ENCODE peak calls at places on chromosomes 4 and X, in seven cellular contexts. S is cardiac muscle cell, J is mucosa of descending colon, X is iPS DF 6.9, E is MM.1S, L is uterus, D is adrenal gland. U is an unnamed sample. For H3K4me1, the result is how much of the 10 kb centered on the place peaks cover.

GRCh38 chr4:61211781-61212180 is 11.7 kb downstream of the ADGRL3 start:
- DNase-seq in E (no peak), X (no peak), L (no peak), D (no peak), J (no peak), S (no peak), U (no peak)

GRCh38 chrX:41085883-41086626 is 810 bp downstream of the USP9X start:
- DNase-seq in J (peak), S (peak), X (no peak), L (peak), E (peak), D (peak), U (peak)

GRCh38 chr4:167868163-167868562 is 224.2 kb upstream of the ANXA10 start:
- DNase-seq in L (no peak), S (no peak), D (no peak), E (no peak), J (no peak), X (no peak), U (no peak)

GRCh38 chrX:10387011-10387410 is 230.2 kb downstream of the CLCN4 start:
- DNase-seq in E (no peak), L (no peak), X (no peak), D (no peak), J (no peak), S (no peak), U (no peak)

GRCh38 chrX:24147165-24147564 is 2.4 kb upstream of the ZFX start:
- DNase-seq in D (no peak), X (no peak), E (no peak), S (no peak), L (no peak), J (no peak), U (no peak)

GRCh38 chr4:152605641-152606304 is 69.9 kb upstream of the FBXW7 start:
- DNase-seq in L (no peak), X (no peak), E (no peak), D (peak), S (no peak), J (no peak), U (no peak)

GRCh38 chr4:169640261-169640880 is 20.0 kb downstream of the CLCN3 start:
- DNase-seq in X (no peak), E (no peak), D (no peak), L (no peak), J (no peak), S (no peak), U (no peak)

GRCh38 chr4:10085386-10085785 is 31.2 kb downstream of the WDR1 start:
- DNase-seq in E (no peak), X (no peak), S (no peak), D (no peak), L (peak), J (peak), U (no peak)

GRCh38 chr4:140153744-140154571 is at the start of gene MAML3:
- DNase-seq in D (peak), L (peak), E (peak), S (peak), X (peak), J (peak), U (peak)

GRCh38 chr4:152784490-152785195 is 4.9 kb downstream of the ARFIP1 start:
- DNase-seq in X (no peak), E (no peak), S (no peak), L (no peak), D (no peak), J (no peak), U (no peak)

GRCh38 chrX:121733514-121733913 is 686.1 kb downstream of the GLUD2 start:
- DNase-seq in D (no peak), L (no peak), X (no peak), E (no peak), S (no peak), J (no peak), U (no peak)

GRCh38 chr4:16969696-16970135 is 71.3 kb upstream of the LDB2 start:
- DNase-seq in J (peak), S (no peak), E (no peak), X (no peak), L (peak), D (peak), U (no peak)

GRCh38 chr4:139841464-139842195 is 176.0 kb downstream of the MGST2 start:
- DNase-seq in S (peak), D (no peak), E (no peak), X (no peak), L (no peak), J (peak), U (no peak)

GRCh38 chr4:13670456-13671150 is 43.1 kb upstream of the BOD1L1 start:
- DNase-seq in S (no peak), E (no peak), J (no peak), X (no peak), L (no peak), D (no peak), U (no peak)

GRCh38 chrX:134738986-134739744 is 80.9 kb upstream of the PLAC1 start:
- DNase-seq in D (no peak), L (no peak), E (no peak), J (no peak), X (no peak), S (no peak), U (no peak)

GRCh38 chrX:95367286-95367685 is 1317.4 kb upstream of the DIAPH2 start:
- DNase-seq in D (no peak), J (no peak), L (no peak), X (no peak), E (peak), S (no peak), U (no peak)

GRCh38 chrX:120457766-120458180 is 11.3 kb downstream of the LAMP2 start:
- DNase-seq in D (no peak), J (no peak), L (no peak), E (no peak), X (no peak), S (no peak), U (peak)

GRCh38 chrX:6227445-6227820 is 1.2 kb downstream of the NLGN4X start:
- DNase-seq in X (no peak), E (no peak), S (peak), J (no peak), L (no peak), D (no peak), U (no peak)

GRCh38 chr4:1727117-1728031 is 6.1 kb downstream of the TACC3 start:
- DNase-seq in L (peak), S (no peak), E (no peak), D (peak), J (no peak), X (no peak), U (peak)

GRCh38 chr4:69025191-69025998 is 70.9 kb upstream of the UGT2B7 start:
- DNase-seq in D (no peak), L (no peak), S (peak), X (peak), J (no peak), E (peak), U (peak)

GRCh38 chr4:2058264-2059033 is 678 bp upstream of the NAT8L start:
- DNase-seq in E (no peak), X (no peak), L (no peak), S (peak), J (no peak), D (no peak), U (peak)

GRCh38 chrX:38275615-38276014 is 51.7 kb downstream of the RPGR start:
- DNase-seq in J (no peak), X (no peak), D (no peak), S (no peak), E (no peak), L (no peak), U (no peak)

GRCh38 chr4:147492301-147492700 is 11.4 kb downstream of the EDNRA start:
- DNase-seq in S (no peak), L (no peak), D (no peak), J (no peak), X (no peak), E (no peak), U (no peak)

GRCh38 chr4:82499705-82500104 is 62.1 kb downstream of the TMEM150C start:
- DNase-seq in S (no peak), L (no peak), E (no peak), D (no peak), J (no peak), X (no peak), U (no peak)

GRCh38 chr4:146311238-146311970 is 97.1 kb downstream of the REELD1 start:
- DNase-seq in D (no peak), E (no peak), L (no peak), S (no peak), X (no peak), J (no peak), U (no peak)

GRCh38 chrX:20685652-20686051 is 418.9 kb upstream of the RPS6KA3 start:
- DNase-seq in X (no peak), S (no peak), E (no peak), L (no peak), J (no peak), D (no peak), U (no peak)

GRCh38 chr4:98584265-98584664 is 74.1 kb downstream of the TSPAN5 start:
- DNase-seq in L (no peak), S (no peak), E (no peak), J (no peak), X (no peak), D (no peak), U (no peak)

GRCh38 chr4:124641715-124642380 is 70.7 kb downstream of the ANKRD50 start:
- DNase-seq in S (no peak), L (no peak), J (no peak), E (peak), D (peak), X (no peak), U (peak)

GRCh38 chr4:81499840-81500239 is 28.1 kb upstream of the RASGEF1B start:
- DNase-seq in S (no peak), E (no peak), X (no peak), D (no peak), L (no peak), J (no peak), U (no peak)

DNA sequence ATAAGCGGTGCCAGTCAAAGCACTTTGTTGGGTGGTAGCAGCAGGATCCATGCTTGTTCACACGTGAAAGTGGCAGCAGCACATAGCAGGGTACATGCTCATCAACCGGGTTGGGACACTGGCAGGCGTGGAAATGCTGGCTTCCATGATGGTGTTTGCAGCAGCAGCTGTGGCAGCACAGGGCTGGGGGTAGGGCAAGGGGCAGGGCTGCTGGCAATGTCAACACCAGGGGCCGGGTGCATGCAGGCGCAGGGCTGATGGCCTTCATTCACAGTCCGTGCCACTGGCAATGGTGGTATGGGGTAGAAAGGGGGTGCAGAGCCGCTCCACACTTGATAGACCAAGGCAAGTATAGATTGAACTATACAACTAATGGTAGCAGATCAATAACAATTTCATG is 374.7 kb upstream of the FAM241A start:
- DNase-seq in J (peak), X (no peak), L (no peak), E (no peak), S (no peak), D (no peak), U (no peak)
- H3K4me1 ChIP-seq in J (under half), X (under half), L (under half), E (under half), S (under half), D (under half), U (under half)

GRCh38 chr4:11626046-11626445 is 197.4 kb upstream of the HS3ST1 start:
- DNase-seq in E (no peak), L (no peak), S (no peak), D (no peak), J (no peak), X (no peak), U (no peak)
- H3K4me1 ChIP-seq in E (under half), L (under half), S (under half), D (under half), J (under half), X (under half), U (under half)

GRCh38 chr4:76699911-76700310 is 198.0 kb downstream of the SOWAHB start:
- DNase-seq in D (no peak), J (no peak), S (no peak), E (no peak), L (no peak), X (no peak), U (no peak)

GRCh38 chr4:76704133-76704881 is 193.6 kb downstream of the SOWAHB start:
- DNase-seq in L (no peak), D (no peak), X (no peak), J (peak), S (no peak), E (no peak), U (no peak)

GRCh38 chr4:76703676-76704075 is 194.3 kb downstream of the SOWAHB start:
- DNase-seq in L (no peak), S (no peak), X (no peak), J (no peak), E (no peak), D (no peak), U (no peak)

GRCh38 chr4:76703123-76703490 is 194.8 kb downstream of the SOWAHB start:
- DNase-seq in L (no peak), J (no peak), D (no peak), S (no peak), E (no peak), X (no peak), U (no peak)

GRCh38 chr4:76702440-76703122 is 195.4 kb downstream of the SOWAHB start:
- DNase-seq in S (no peak), E (peak), X (no peak), J (no peak), L (no peak), D (no peak), U (no peak)
- H3K4me1 ChIP-seq in S (under half), E (half or more), X (under half), J (under half), L (under half), D (under half), U (under half)

GRCh38 chr4:70334681-70335080 is at the start of gene CABS1:
- DNase-seq in E (no peak), S (no peak), J (no peak), X (no peak), D (no peak), L (no peak), U (no peak)
- H3K4me1 ChIP-seq in E (under half), S (under half), J (under half), X (under half), D (under half), L (under half), U (under half)

GRCh38 chr4:4396628-4397440 is 9.9 kb downstream of the NSG1 start:
- DNase-seq in X (no peak), J (no peak), E (no peak), D (no peak), L (no peak), S (no peak), U (no peak)
- H3K4me1 ChIP-seq in X (under half), J (under half), E (under half), D (under half), L (under half), S (under half), U (under half)